ENCODE peak calls at places on chromosomes 11 and 22, in five cellular contexts. One of them, this sample, is unnamed.

GRCh38 chr22:22355233-22355834 is 110.7 kb downstream of the VPREB1 start:
- DNase-seq in HepG2: no peak
- DNase-seq in K562: no peak
- DNase-seq in IMR-90: no peak
- DNase-seq in HEK293T: no peak
- DNase-seq in this sample: no peak

GRCh38 chr11:119417726-119418540 is 5.0 kb downstream of the THY1 start:
- DNase-seq in IMR-90: peak
- DNase-seq in K562: peak
- DNase-seq in HEK293T: no peak
- DNase-seq in HepG2: no peak
- DNase-seq in this sample: no peak

GRCh38 chr11:113874920-113875413 is 405 bp downstream of the USP28 start:
- DNase-seq in HEK293T: no peak
- DNase-seq in IMR-90: peak
- DNase-seq in HepG2: no peak
- DNase-seq in K562: no peak
- DNase-seq in this sample: no peak

GRCh38 chr11:20161923-20162322 is 1.6 kb upstream of the DBX1 start:
- DNase-seq in K562: no peak
- DNase-seq in HEK293T: no peak
- DNase-seq in IMR-90: no peak
- DNase-seq in HepG2: no peak
- DNase-seq in this sample: no peak

GRCh38 chr11:116481126-116481644 is 291.6 kb downstream of the BUD13 start:
- DNase-seq in HepG2: no peak
- DNase-seq in HEK293T: no peak
- DNase-seq in IMR-90: no peak
- DNase-seq in K562: no peak
- DNase-seq in this sample: no peak

GRCh38 chr11:13699870-13700269 is 31.4 kb downstream of the FAR1 start:
- DNase-seq in K562: no peak
- DNase-seq in HEK293T: no peak
- DNase-seq in IMR-90: no peak
- DNase-seq in HepG2: no peak
- DNase-seq in this sample: no peak

GRCh38 chr22:30265851-30266444 is 703 bp downstream of the OSM start:
- DNase-seq in HEK293T: no peak
- DNase-seq in IMR-90: no peak
- DNase-seq in HepG2: no peak
- DNase-seq in K562: peak
- DNase-seq in this sample: no peak

GRCh38 chr22:31248965-31249940 is 37.2 kb downstream of the LIMK2 start:
- DNase-seq in IMR-90: no peak
- DNase-seq in HEK293T: no peak
- DNase-seq in HepG2: no peak
- DNase-seq in K562: no peak
- DNase-seq in this sample: no peak

GRCh38 chr11:100753562-100753961 is 66.5 kb downstream of the ARHGAP42 start:
- DNase-seq in K562: no peak
- DNase-seq in HEK293T: no peak
- DNase-seq in IMR-90: no peak
- DNase-seq in HepG2: no peak
- DNase-seq in this sample: no peak

GRCh38 chr22:28129319-28129962 is 210.4 kb upstream of the PITPNB start:
- DNase-seq in HepG2: no peak
- DNase-seq in HEK293T: no peak
- DNase-seq in IMR-90: no peak
- DNase-seq in K562: no peak
- DNase-seq in this sample: no peak

GRCh38 chr22:20267441-20268288 is 453 bp downstream of the RTN4R start:
- DNase-seq in HEK293T: peak
- DNase-seq in K562: peak
- DNase-seq in HepG2: no peak
- DNase-seq in IMR-90: no peak
- DNase-seq in this sample: no peak

GRCh38 chr11:103683581-103683980 is 352.9 kb upstream of the DDI1 start:
- DNase-seq in HepG2: no peak
- DNase-seq in K562: no peak
- DNase-seq in HEK293T: no peak
- DNase-seq in IMR-90: peak
- DNase-seq in this sample: no peak

GRCh38 chr11:36509265-36509664 is 807 bp downstream of the TRAF6 start:
- DNase-seq in HEK293T: no peak
- DNase-seq in K562: peak
- DNase-seq in IMR-90: peak
- DNase-seq in HepG2: no peak
- DNase-seq in this sample: no peak

GRCh38 chr11:95792200-95792599 is 1.9 kb downstream of the CEP57 start:
- DNase-seq in K562: no peak
- DNase-seq in HEK293T: no peak
- DNase-seq in HepG2: no peak
- DNase-seq in IMR-90: no peak
- DNase-seq in this sample: no peak

GRCh38 chr11:100876826-100877545 is 189.9 kb downstream of the ARHGAP42 start:
- DNase-seq in IMR-90: peak
- DNase-seq in K562: no peak
- DNase-seq in HEK293T: peak
- DNase-seq in HepG2: no peak
- DNase-seq in this sample: no peak

GRCh38 chr11:79400206-79400605 is 40.6 kb downstream of the TENM4 start:
- DNase-seq in IMR-90: no peak
- DNase-seq in K562: no peak
- DNase-seq in HepG2: no peak
- DNase-seq in HEK293T: no peak
- DNase-seq in this sample: no peak

GRCh38 chr11:42234381-42235035 is 775.1 kb upstream of the LRRC4C start:
- DNase-seq in IMR-90: no peak
- DNase-seq in K562: no peak
- DNase-seq in HEK293T: no peak
- DNase-seq in HepG2: no peak
- DNase-seq in this sample: no peak

GRCh38 chr22:40597541-40598453 is 38.7 kb downstream of the MRTFA start:
- DNase-seq in IMR-90: peak
- DNase-seq in HepG2: no peak
- DNase-seq in K562: no peak
- DNase-seq in HEK293T: no peak
- DNase-seq in this sample: no peak

GRCh38 chr11:2303627-2304155 is 1.9 kb downstream of the TSPAN32 start:
- DNase-seq in HEK293T: no peak
- DNase-seq in HepG2: no peak
- DNase-seq in K562: peak
- DNase-seq in IMR-90: no peak
- DNase-seq in this sample: no peak

GRCh38 chr22:17217179-17217578 is 2.1 kb downstream of the ADA2 start:
- DNase-seq in HepG2: no peak
- DNase-seq in IMR-90: no peak
- DNase-seq in HEK293T: no peak
- DNase-seq in K562: no peak
- DNase-seq in this sample: no peak

GRCh38 chr11:104432526-104432925 is 268.6 kb upstream of the PDGFD start:
- DNase-seq in HEK293T: no peak
- DNase-seq in K562: no peak
- DNase-seq in IMR-90: no peak
- DNase-seq in HepG2: no peak
- DNase-seq in this sample: no peak

GRCh38 chr11:27471588-27472397 is 797 bp downstream of the LGR4 start:
- DNase-seq in K562: peak
- DNase-seq in IMR-90: no peak
- DNase-seq in HEK293T: peak
- DNase-seq in HepG2: no peak
- DNase-seq in this sample: peak

GRCh38 chr22:44627521-44628139 is 74.4 kb upstream of the PRR5 start:
- DNase-seq in HEK293T: no peak
- DNase-seq in HepG2: no peak
- DNase-seq in K562: no peak
- DNase-seq in IMR-90: no peak
- DNase-seq in this sample: no peak

GRCh38 chr11:69221086-69221485 is 65.4 kb downstream of the SMIM38 start:
- DNase-seq in K562: no peak
- DNase-seq in HEK293T: no peak
- DNase-seq in IMR-90: no peak
- DNase-seq in HepG2: no peak
- DNase-seq in this sample: no peak

GRCh38 chr22:45785458-45785857 is 113.8 kb downstream of the ATXN10 start:
- DNase-seq in K562: no peak
- DNase-seq in HepG2: peak
- DNase-seq in HEK293T: no peak
- DNase-seq in IMR-90: peak
- DNase-seq in this sample: peak

GRCh38 chr11:129374081-129374992 is 1.3 kb upstream of the BARX2 start:
- DNase-seq in HepG2: no peak
- DNase-seq in HEK293T: peak
- DNase-seq in IMR-90: no peak
- DNase-seq in K562: no peak
- DNase-seq in this sample: peak

GRCh38 chr11:46360878-46361277 is 13.6 kb downstream of the DGKZ start:
- DNase-seq in HEK293T: no peak
- DNase-seq in K562: no peak
- DNase-seq in HepG2: no peak
- DNase-seq in IMR-90: no peak
- DNase-seq in this sample: no peak

GRCh38 chr11:109981028-109981636 is 112.1 kb upstream of the ZC3H12C start:
- DNase-seq in HEK293T: no peak
- DNase-seq in K562: no peak
- DNase-seq in HepG2: no peak
- DNase-seq in IMR-90: no peak
- DNase-seq in this sample: no peak

DNA sequence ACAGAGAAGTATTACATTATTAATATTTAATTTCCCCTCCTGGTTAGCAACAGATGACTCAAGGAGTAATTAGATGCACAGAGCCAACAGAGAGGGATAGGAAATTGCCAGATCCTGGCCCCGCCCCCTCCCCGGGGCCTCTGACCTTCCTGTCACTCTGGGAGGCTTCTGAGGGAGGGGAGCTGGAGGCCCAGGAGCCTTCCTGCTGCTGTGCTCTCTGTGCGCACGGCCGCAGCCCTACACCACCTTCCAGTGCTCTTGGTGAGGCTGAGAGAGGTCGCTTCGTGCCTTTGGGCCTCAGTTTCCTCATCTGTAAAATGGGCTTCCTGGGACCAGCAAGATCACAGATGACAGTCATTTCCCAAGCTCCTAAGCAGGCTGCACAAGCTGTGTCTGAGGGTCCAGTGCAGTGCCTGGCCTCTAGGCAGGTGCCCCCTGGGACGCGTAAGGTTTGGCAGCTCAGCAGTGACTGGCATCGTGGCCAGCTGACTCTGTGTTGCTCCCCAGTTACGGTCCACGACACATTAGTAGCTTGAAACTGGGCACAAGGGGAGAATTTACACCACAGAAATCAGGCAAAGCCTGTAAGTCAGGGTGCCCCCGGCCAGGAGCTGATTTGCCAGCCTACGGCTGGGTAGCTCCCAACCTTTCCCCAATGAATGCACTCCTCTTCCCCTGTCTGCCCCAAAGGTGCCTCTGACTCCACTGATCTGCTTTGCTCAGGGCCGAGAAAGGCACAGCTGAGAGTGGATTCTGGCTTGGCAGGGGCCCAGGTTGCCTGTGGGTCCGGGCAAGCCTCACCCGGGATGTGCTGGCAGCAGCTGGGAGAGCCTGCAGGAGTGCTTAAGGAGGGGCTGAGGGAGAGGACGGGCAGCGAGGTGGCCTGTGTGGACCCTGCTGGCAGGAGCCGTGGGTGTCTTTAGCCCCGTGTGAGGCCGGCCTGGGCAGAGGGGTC is 2.3 kb downstream of the ADORA2A start:
- DNase-seq in HEK293T: no peak
- DNase-seq in HepG2: no peak
- DNase-seq in K562: no peak
- DNase-seq in IMR-90: peak
- DNase-seq in this sample: no peak
- TF ChIP-seq BHLHE40 in HEK293T: no peak
- TF ChIP-seq BHLHE40 in HepG2: no peak
- TF ChIP-seq BHLHE40 in K562: no peak
- TF ChIP-seq BHLHE40 in IMR-90: no peak
- TF ChIP-seq BHLHE40 in this sample: no peak

DNA sequence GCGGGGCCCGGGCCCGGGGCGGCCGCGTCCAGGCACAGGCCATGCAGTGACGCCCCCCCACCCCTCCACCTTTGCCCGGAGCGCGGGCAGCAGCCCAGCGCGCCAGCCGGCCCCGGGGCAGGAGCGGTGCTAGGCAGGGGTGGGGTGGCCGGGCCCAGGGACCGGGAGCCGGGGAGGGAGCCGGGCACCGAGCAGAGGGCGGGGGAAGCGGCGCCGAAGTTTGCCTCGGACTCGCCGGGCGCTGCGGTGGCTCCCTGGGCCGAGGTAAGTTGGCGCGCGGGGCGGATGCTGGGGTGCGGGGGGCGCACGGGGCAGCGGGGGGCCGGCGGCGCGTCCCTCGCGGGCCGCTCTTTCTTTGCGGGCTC is 332 bp downstream of the TEAD1 start:
- DNase-seq in IMR-90: no peak
- DNase-seq in K562: peak
- DNase-seq in HepG2: no peak
- DNase-seq in HEK293T: peak
- DNase-seq in this sample: no peak
- TF ChIP-seq BHLHE40 in IMR-90: no peak
- TF ChIP-seq BHLHE40 in K562: no peak
- TF ChIP-seq BHLHE40 in HepG2: no peak
- TF ChIP-seq BHLHE40 in HEK293T: no peak
- TF ChIP-seq BHLHE40 in this sample: no peak

GRCh38 chr11:115477410-115477809 is 26.8 kb downstream of the CADM1 start:
- DNase-seq in HepG2: no peak
- DNase-seq in HEK293T: no peak
- DNase-seq in K562: no peak
- DNase-seq in IMR-90: no peak
- DNase-seq in this sample: no peak

GRCh38 chr11:115471367-115471766 is 32.8 kb downstream of the CADM1 start:
- DNase-seq in K562: no peak
- DNase-seq in HepG2: peak
- DNase-seq in IMR-90: peak
- DNase-seq in HEK293T: no peak
- DNase-seq in this sample: peak

GRCh38 chr11:115473167-115473566 is 31.0 kb downstream of the CADM1 start:
- DNase-seq in K562: no peak
- DNase-seq in IMR-90: no peak
- DNase-seq in HepG2: no peak
- DNase-seq in HEK293T: no peak
- DNase-seq in this sample: no peak

GRCh38 chr11:115476463-115477286 is 27.5 kb downstream of the CADM1 start:
- DNase-seq in K562: no peak
- DNase-seq in HepG2: no peak
- DNase-seq in HEK293T: peak
- DNase-seq in IMR-90: no peak
- DNase-seq in this sample: no peak

GRCh38 chr11:115475564-115475963 is 28.7 kb downstream of the CADM1 start:
- DNase-seq in HepG2: peak
- DNase-seq in K562: no peak
- DNase-seq in HEK293T: no peak
- DNase-seq in IMR-90: no peak
- DNase-seq in this sample: no peak
- TF ChIP-seq BHLHE40 in HepG2: no peak
- TF ChIP-seq BHLHE40 in K562: no peak
- TF ChIP-seq BHLHE40 in HEK293T: no peak
- TF ChIP-seq BHLHE40 in IMR-90: no peak
- TF ChIP-seq BHLHE40 in this sample: no peak

DNA sequence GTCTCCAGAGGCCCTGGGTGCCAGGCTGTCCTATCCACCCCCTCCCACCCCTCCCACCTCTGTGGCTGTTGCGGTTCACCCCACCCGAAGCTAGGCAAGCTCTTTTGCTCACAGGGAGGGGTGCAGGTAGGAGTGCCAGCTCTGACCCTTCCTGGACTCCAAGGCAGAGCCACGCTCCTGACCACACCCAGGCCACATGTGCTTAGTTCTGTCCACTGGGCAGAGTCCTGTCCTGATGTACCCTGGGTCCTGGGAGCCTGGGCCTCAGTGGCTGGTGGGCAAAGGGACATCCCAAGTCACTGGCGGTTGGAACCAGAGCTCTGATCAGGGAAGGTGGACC is 16.4 kb downstream of the IL17REL start:
- DNase-seq in HepG2: no peak
- DNase-seq in K562: no peak
- DNase-seq in HEK293T: no peak
- DNase-seq in IMR-90: no peak
- DNase-seq in this sample: no peak
- TF ChIP-seq BHLHE40 in HepG2: no peak
- TF ChIP-seq BHLHE40 in K562: no peak
- TF ChIP-seq BHLHE40 in HEK293T: no peak
- TF ChIP-seq BHLHE40 in IMR-90: no peak
- TF ChIP-seq BHLHE40 in this sample: no peak